ENCODE peak calls at places on chromosomes 3 and 15, in nine cellular contexts. One of them, this sample, is unnamed.

GRCh38 chr3:62870321-62870720 is 4.9 kb downstream of the CADPS start:
- DNase-seq in substantia nigra: no peak
- DNase-seq in body of pancreas: no peak
- DNase-seq in CD8-positive, alpha-beta memory T cell: no peak
- DNase-seq in left lung: no peak
- DNase-seq in H9: no peak
- DNase-seq in adrenal gland: no peak
- DNase-seq in fibroblast of lung: peak
- DNase-seq in mesenchymal stem cell: no peak
- DNase-seq in this sample: no peak

GRCh38 chr3:101942356-101942755 is 93.0 kb downstream of the NFKBIZ start:
- DNase-seq in fibroblast of lung: peak
- DNase-seq in substantia nigra: no peak
- DNase-seq in CD8-positive, alpha-beta memory T cell: no peak
- DNase-seq in H9: no peak
- DNase-seq in left lung: no peak
- DNase-seq in adrenal gland: no peak
- DNase-seq in body of pancreas: no peak
- DNase-seq in mesenchymal stem cell: peak
- DNase-seq in this sample: no peak

GRCh38 chr3:138694287-138695007 is 85.9 kb downstream of the FAIM start:
- DNase-seq in CD8-positive, alpha-beta memory T cell: no peak
- DNase-seq in body of pancreas: peak
- DNase-seq in left lung: no peak
- DNase-seq in H9: no peak
- DNase-seq in fibroblast of lung: peak
- DNase-seq in substantia nigra: no peak
- DNase-seq in mesenchymal stem cell: peak
- DNase-seq in adrenal gland: no peak
- DNase-seq in this sample: peak

GRCh38 chr3:182479766-182480336 is 313.5 kb upstream of the ATP11B start:
- DNase-seq in left lung: no peak
- DNase-seq in body of pancreas: no peak
- DNase-seq in mesenchymal stem cell: no peak
- DNase-seq in adrenal gland: no peak
- DNase-seq in fibroblast of lung: no peak
- DNase-seq in H9: no peak
- DNase-seq in substantia nigra: no peak
- DNase-seq in CD8-positive, alpha-beta memory T cell: no peak
- DNase-seq in this sample: no peak

GRCh38 chr15:31280831-31281216 is 45.8 kb upstream of the KLF13 start:
- DNase-seq in body of pancreas: no peak
- DNase-seq in CD8-positive, alpha-beta memory T cell: no peak
- DNase-seq in substantia nigra: no peak
- DNase-seq in fibroblast of lung: no peak
- DNase-seq in left lung: no peak
- DNase-seq in mesenchymal stem cell: no peak
- DNase-seq in H9: no peak
- DNase-seq in adrenal gland: no peak
- DNase-seq in this sample: no peak

GRCh38 chr15:29570931-29571727 is 251.1 kb downstream of the TJP1 start:
- DNase-seq in H9: peak
- DNase-seq in adrenal gland: peak
- DNase-seq in mesenchymal stem cell: peak
- DNase-seq in left lung: peak
- DNase-seq in substantia nigra: no peak
- DNase-seq in CD8-positive, alpha-beta memory T cell: no peak
- DNase-seq in fibroblast of lung: peak
- DNase-seq in body of pancreas: peak
- DNase-seq in this sample: peak

GRCh38 chr3:156635973-156636372 is 38.4 kb upstream of the TIPARP start:
- DNase-seq in adrenal gland: no peak
- DNase-seq in CD8-positive, alpha-beta memory T cell: no peak
- DNase-seq in body of pancreas: no peak
- DNase-seq in mesenchymal stem cell: no peak
- DNase-seq in H9: no peak
- DNase-seq in fibroblast of lung: no peak
- DNase-seq in substantia nigra: no peak
- DNase-seq in left lung: no peak
- DNase-seq in this sample: no peak

GRCh38 chr3:99634881-99635280 is 3.5 kb upstream of the COL8A1 start:
- DNase-seq in body of pancreas: no peak
- DNase-seq in fibroblast of lung: no peak
- DNase-seq in H9: no peak
- DNase-seq in substantia nigra: no peak
- DNase-seq in mesenchymal stem cell: no peak
- DNase-seq in CD8-positive, alpha-beta memory T cell: no peak
- DNase-seq in left lung: no peak
- DNase-seq in adrenal gland: no peak
- DNase-seq in this sample: no peak

GRCh38 chr3:12070098-12070497 is 65.9 kb downstream of the SYN2 start:
- DNase-seq in fibroblast of lung: no peak
- DNase-seq in substantia nigra: no peak
- DNase-seq in body of pancreas: no peak
- DNase-seq in adrenal gland: no peak
- DNase-seq in CD8-positive, alpha-beta memory T cell: no peak
- DNase-seq in H9: no peak
- DNase-seq in mesenchymal stem cell: no peak
- DNase-seq in left lung: no peak
- DNase-seq in this sample: no peak

GRCh38 chr3:111737712-111738097 is 121.4 kb upstream of the PHLDB2 start:
- DNase-seq in body of pancreas: peak
- DNase-seq in left lung: no peak
- DNase-seq in H9: no peak
- DNase-seq in fibroblast of lung: peak
- DNase-seq in substantia nigra: no peak
- DNase-seq in mesenchymal stem cell: peak
- DNase-seq in CD8-positive, alpha-beta memory T cell: no peak
- DNase-seq in adrenal gland: peak
- DNase-seq in this sample: no peak

GRCh38 chr3:194877311-194878119 is 191.8 kb downstream of the FAM43A start:
- DNase-seq in CD8-positive, alpha-beta memory T cell: no peak
- DNase-seq in body of pancreas: no peak
- DNase-seq in fibroblast of lung: no peak
- DNase-seq in H9: peak
- DNase-seq in substantia nigra: no peak
- DNase-seq in mesenchymal stem cell: no peak
- DNase-seq in left lung: no peak
- DNase-seq in adrenal gland: no peak
- DNase-seq in this sample: no peak

GRCh38 chr3:194876403-194877165 is 190.9 kb downstream of the FAM43A start:
- DNase-seq in substantia nigra: no peak
- DNase-seq in mesenchymal stem cell: no peak
- DNase-seq in H9: peak
- DNase-seq in body of pancreas: no peak
- DNase-seq in left lung: no peak
- DNase-seq in fibroblast of lung: no peak
- DNase-seq in adrenal gland: no peak
- DNase-seq in CD8-positive, alpha-beta memory T cell: no peak
- DNase-seq in this sample: no peak

GRCh38 chr3:194879126-194879887 is 193.6 kb downstream of the FAM43A start:
- DNase-seq in body of pancreas: no peak
- DNase-seq in left lung: no peak
- DNase-seq in mesenchymal stem cell: no peak
- DNase-seq in substantia nigra: no peak
- DNase-seq in fibroblast of lung: no peak
- DNase-seq in CD8-positive, alpha-beta memory T cell: no peak
- DNase-seq in adrenal gland: no peak
- DNase-seq in H9: peak
- DNase-seq in this sample: peak

GRCh38 chr3:194880940-194881925 is 195.6 kb downstream of the FAM43A start:
- DNase-seq in H9: peak
- DNase-seq in fibroblast of lung: no peak
- DNase-seq in adrenal gland: no peak
- DNase-seq in substantia nigra: no peak
- DNase-seq in mesenchymal stem cell: no peak
- DNase-seq in left lung: no peak
- DNase-seq in CD8-positive, alpha-beta memory T cell: no peak
- DNase-seq in body of pancreas: no peak
- DNase-seq in this sample: peak

DNA sequence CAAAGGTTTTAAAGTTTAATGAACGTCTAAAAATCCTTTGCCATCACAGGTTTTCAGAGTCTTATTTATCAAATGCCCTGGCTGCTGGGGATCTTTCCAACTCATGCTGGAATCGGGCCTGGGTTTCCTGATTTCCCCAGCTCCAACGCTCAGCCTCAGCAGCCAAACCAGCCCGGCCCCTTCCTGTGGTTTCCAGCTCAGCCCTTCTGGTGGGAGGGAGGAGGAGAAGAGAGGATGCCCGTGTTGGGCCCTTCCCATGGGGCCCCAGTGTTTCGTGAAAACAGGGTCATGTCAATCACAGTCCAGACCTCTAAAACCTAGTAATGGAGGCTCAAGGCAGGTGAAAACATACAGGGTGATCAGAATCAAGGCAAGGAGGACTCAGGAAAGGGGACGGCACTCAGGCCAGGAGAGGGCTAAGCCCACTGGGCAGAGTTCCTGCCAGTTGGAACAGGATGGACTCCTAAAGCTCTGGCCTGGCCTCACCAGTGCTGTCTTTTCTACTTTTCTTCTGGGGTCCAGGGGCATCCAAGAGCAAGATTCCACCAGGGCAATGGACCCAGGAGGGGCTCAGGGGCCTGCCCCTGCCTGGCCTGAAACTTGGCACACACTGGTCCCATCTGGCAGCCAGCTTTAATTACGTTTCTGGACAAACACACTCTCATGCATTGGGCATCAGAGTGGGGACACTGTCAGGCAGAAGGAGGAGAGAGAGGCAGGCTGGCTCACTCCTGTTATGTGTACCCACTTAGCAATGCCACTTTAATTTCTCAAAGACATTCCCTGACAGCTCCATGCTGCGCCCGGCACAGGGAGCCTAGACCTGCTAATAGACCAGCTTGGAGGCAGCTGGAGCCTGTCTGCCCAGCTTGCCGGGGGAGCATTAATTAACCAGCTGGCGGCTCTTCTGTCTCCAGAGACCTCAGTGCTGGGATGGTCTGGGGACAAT is 194.6 kb downstream of the FAM43A start:
- DNase-seq in body of pancreas: no peak
- DNase-seq in H9: peak
- DNase-seq in mesenchymal stem cell: no peak
- DNase-seq in adrenal gland: no peak
- DNase-seq in left lung: no peak
- DNase-seq in substantia nigra: no peak
- DNase-seq in fibroblast of lung: peak
- DNase-seq in CD8-positive, alpha-beta memory T cell: no peak
- DNase-seq in this sample: peak
- H3K27ac ChIP-seq in body of pancreas: peak
- H3K27ac ChIP-seq in H9: no peak
- H3K27ac ChIP-seq in mesenchymal stem cell: no peak
- H3K27ac ChIP-seq in adrenal gland: no peak
- H3K27ac ChIP-seq in left lung: peak
- H3K27ac ChIP-seq in substantia nigra: no peak
- H3K27ac ChIP-seq in fibroblast of lung: no peak
- H3K27ac ChIP-seq in CD8-positive, alpha-beta memory T cell: no peak
- H3K27ac ChIP-seq in this sample: peak

GRCh38 chr15:94032571-94032970 is 198.8 kb upstream of the MCTP2 start:
- DNase-seq in adrenal gland: no peak
- DNase-seq in mesenchymal stem cell: no peak
- DNase-seq in H9: no peak
- DNase-seq in CD8-positive, alpha-beta memory T cell: no peak
- DNase-seq in substantia nigra: no peak
- DNase-seq in left lung: no peak
- DNase-seq in fibroblast of lung: no peak
- DNase-seq in body of pancreas: no peak
- DNase-seq in this sample: no peak
- H3K27ac ChIP-seq in adrenal gland: no peak
- H3K27ac ChIP-seq in mesenchymal stem cell: no peak
- H3K27ac ChIP-seq in H9: no peak
- H3K27ac ChIP-seq in CD8-positive, alpha-beta memory T cell: no peak
- H3K27ac ChIP-seq in substantia nigra: no peak
- H3K27ac ChIP-seq in left lung: no peak
- H3K27ac ChIP-seq in fibroblast of lung: no peak
- H3K27ac ChIP-seq in body of pancreas: no peak
- H3K27ac ChIP-seq in this sample: no peak

GRCh38 chr15:60614862-60615771 is 136.2 kb upstream of the ICE2 start:
- DNase-seq in mesenchymal stem cell: no peak
- DNase-seq in substantia nigra: no peak
- DNase-seq in body of pancreas: peak
- DNase-seq in CD8-positive, alpha-beta memory T cell: no peak
- DNase-seq in adrenal gland: no peak
- DNase-seq in fibroblast of lung: no peak
- DNase-seq in H9: peak
- DNase-seq in left lung: peak
- DNase-seq in this sample: no peak
- H3K27ac ChIP-seq in mesenchymal stem cell: no peak
- H3K27ac ChIP-seq in substantia nigra: no peak
- H3K27ac ChIP-seq in body of pancreas: no peak
- H3K27ac ChIP-seq in CD8-positive, alpha-beta memory T cell: no peak
- H3K27ac ChIP-seq in adrenal gland: no peak
- H3K27ac ChIP-seq in fibroblast of lung: no peak
- H3K27ac ChIP-seq in H9: no peak
- H3K27ac ChIP-seq in left lung: no peak
- H3K27ac ChIP-seq in this sample: no peak

GRCh38 chr15:76150508-76150907 is 90.7 kb downstream of the TMEM266 start:
- DNase-seq in substantia nigra: peak
- DNase-seq in adrenal gland: no peak
- DNase-seq in mesenchymal stem cell: no peak
- DNase-seq in body of pancreas: peak
- DNase-seq in left lung: no peak
- DNase-seq in H9: no peak
- DNase-seq in CD8-positive, alpha-beta memory T cell: no peak
- DNase-seq in fibroblast of lung: no peak
- DNase-seq in this sample: no peak
- H3K27ac ChIP-seq in substantia nigra: no peak
- H3K27ac ChIP-seq in adrenal gland: no peak
- H3K27ac ChIP-seq in mesenchymal stem cell: no peak
- H3K27ac ChIP-seq in body of pancreas: peak
- H3K27ac ChIP-seq in left lung: no peak
- H3K27ac ChIP-seq in H9: no peak
- H3K27ac ChIP-seq in CD8-positive, alpha-beta memory T cell: no peak
- H3K27ac ChIP-seq in fibroblast of lung: no peak
- H3K27ac ChIP-seq in this sample: no peak

GRCh38 chr15:79030470-79030869 is 60.1 kb downstream of the RASGRF1 start:
- DNase-seq in CD8-positive, alpha-beta memory T cell: no peak
- DNase-seq in substantia nigra: no peak
- DNase-seq in fibroblast of lung: no peak
- DNase-seq in H9: no peak
- DNase-seq in body of pancreas: no peak
- DNase-seq in adrenal gland: no peak
- DNase-seq in left lung: no peak
- DNase-seq in mesenchymal stem cell: no peak
- DNase-seq in this sample: no peak
- H3K27ac ChIP-seq in CD8-positive, alpha-beta memory T cell: no peak
- H3K27ac ChIP-seq in substantia nigra: no peak
- H3K27ac ChIP-seq in fibroblast of lung: no peak
- H3K27ac ChIP-seq in H9: no peak
- H3K27ac ChIP-seq in body of pancreas: no peak
- H3K27ac ChIP-seq in adrenal gland: no peak
- H3K27ac ChIP-seq in left lung: no peak
- H3K27ac ChIP-seq in mesenchymal stem cell: no peak
- H3K27ac ChIP-seq in this sample: no peak

DNA sequence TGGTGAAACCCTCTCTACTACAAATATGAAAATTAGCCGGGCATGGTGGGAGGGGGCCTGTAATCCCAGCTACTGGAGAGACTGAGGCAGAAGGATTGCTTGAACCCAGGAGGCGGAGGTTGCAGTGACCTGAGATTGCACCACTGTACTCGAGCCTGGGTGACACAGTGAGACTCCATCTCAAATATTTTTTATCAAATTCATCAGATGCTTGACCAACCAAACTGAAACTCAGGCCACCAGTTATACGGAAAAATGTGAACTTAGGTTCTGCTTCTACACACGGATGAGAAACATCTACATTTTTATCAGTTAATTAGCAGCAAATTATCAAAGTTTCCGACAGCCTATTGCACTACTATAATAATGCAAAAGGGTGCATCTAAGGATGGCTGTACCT is 4.8 kb downstream of the ARF4 start:
- DNase-seq in adrenal gland: no peak
- DNase-seq in H9: no peak
- DNase-seq in fibroblast of lung: no peak
- DNase-seq in left lung: no peak
- DNase-seq in substantia nigra: no peak
- DNase-seq in mesenchymal stem cell: no peak
- DNase-seq in body of pancreas: no peak
- DNase-seq in CD8-positive, alpha-beta memory T cell: no peak
- DNase-seq in this sample: no peak
- H3K27ac ChIP-seq in adrenal gland: no peak
- H3K27ac ChIP-seq in H9: no peak
- H3K27ac ChIP-seq in fibroblast of lung: no peak
- H3K27ac ChIP-seq in left lung: no peak
- H3K27ac ChIP-seq in substantia nigra: no peak
- H3K27ac ChIP-seq in mesenchymal stem cell: no peak
- H3K27ac ChIP-seq in body of pancreas: no peak
- H3K27ac ChIP-seq in CD8-positive, alpha-beta memory T cell: no peak
- H3K27ac ChIP-seq in this sample: no peak

This sample was measured in endothelial cell of umbilical vein.